ENCODE peak calls at places on chromosomes 1 and 21, in nine cellular contexts. T, H, F, Q, L, K, X, Z and P are unnamed samples.

GRCh38 chr1:192668434-192668983 is 32.6 kb downstream of the RGS13 start:
- DNase-seq in T (no peak), H (peak), Z (no peak), Q (no peak), K (no peak), F (no peak), X (no peak), L (no peak), P (no peak)

GRCh38 chr1:228393268-228393699 is 13.4 kb downstream of the TRIM11 start:
- DNase-seq in F (no peak), L (no peak), Q (peak), H (peak), Z (peak), T (peak), K (no peak), X (peak), P (no peak)

GRCh38 chr1:22289251-22289995 is 146.5 kb upstream of the WNT4 start:
- DNase-seq in Q (no peak), Z (no peak), T (peak), X (no peak), L (no peak), K (no peak), H (no peak), F (no peak), P (no peak)

GRCh38 chr1:25676488-25676887 is 59.9 kb downstream of the MAN1C1 start:
- DNase-seq in K (no peak), X (peak), L (no peak), Z (no peak), H (no peak), T (peak), Q (no peak), F (no peak), P (no peak)

GRCh38 chr1:66705100-66705499 is 47.2 kb upstream of the DYNLT5 start:
- DNase-seq in X (no peak), T (no peak), Q (no peak), K (no peak), F (no peak), H (peak), Z (no peak), L (no peak), P (peak)

GRCh38 chr1:172414331-172414730 is 6.2 kb upstream of the C1orf105 start:
- DNase-seq in Q (no peak), H (no peak), T (no peak), Z (no peak), K (no peak), L (no peak), F (no peak), X (peak), P (no peak)

GRCh38 chr1:93215322-93215721 is 34.8 kb downstream of the CCDC18 start:
- DNase-seq in K (no peak), L (no peak), T (no peak), Z (no peak), X (no peak), Q (no peak), H (no peak), F (no peak), P (no peak)

GRCh38 chr1:23865543-23865930 is 2.6 kb downstream of the FUCA1 start:
- DNase-seq in Z (no peak), H (no peak), T (peak), L (peak), X (peak), Q (peak), K (peak), F (no peak), P (peak)

GRCh38 chr21:41369105-41369914 is 7.5 kb downstream of the MX2 start:
- DNase-seq in Z (no peak), L (no peak), T (peak), K (peak), X (no peak), F (peak), H (peak), Q (no peak), P (no peak)

GRCh38 chr1:84698151-84698651 is 7.9 kb upstream of the SSX2IP start:
- DNase-seq in L (peak), K (no peak), F (no peak), T (peak), H (no peak), Z (no peak), Q (no peak), X (peak), P (peak)

GRCh38 chr1:60971330-60971729 is 111.0 kb upstream of the NFIA start:
- DNase-seq in Z (no peak), T (no peak), X (no peak), K (no peak), L (no peak), Q (no peak), H (no peak), F (no peak), P (no peak)

GRCh38 chr1:60972841-60973364 is 109.5 kb upstream of the NFIA start:
- DNase-seq in X (peak), F (no peak), T (peak), Q (no peak), H (peak), L (peak), Z (no peak), K (no peak), P (no peak)

GRCh38 chr1:60974524-60974923 is 107.8 kb upstream of the NFIA start:
- DNase-seq in Z (no peak), K (no peak), Q (no peak), X (no peak), L (no peak), F (no peak), H (no peak), T (no peak), P (no peak)

GRCh38 chr1:60973668-60974067 is 108.7 kb upstream of the NFIA start:
- DNase-seq in L (no peak), H (no peak), X (no peak), K (no peak), T (no peak), F (no peak), Z (no peak), Q (no peak), P (no peak)

GRCh38 chr1:60970081-60970509 is 112.3 kb upstream of the NFIA start:
- DNase-seq in X (peak), K (no peak), F (no peak), T (peak), Q (no peak), L (peak), H (peak), Z (no peak), P (no peak)
- TF ChIP-seq CTCF in X (peak), K (peak), F (no peak), T (peak), Q (no peak), L (peak), H (peak), Z (no peak), P (peak)

DNA sequence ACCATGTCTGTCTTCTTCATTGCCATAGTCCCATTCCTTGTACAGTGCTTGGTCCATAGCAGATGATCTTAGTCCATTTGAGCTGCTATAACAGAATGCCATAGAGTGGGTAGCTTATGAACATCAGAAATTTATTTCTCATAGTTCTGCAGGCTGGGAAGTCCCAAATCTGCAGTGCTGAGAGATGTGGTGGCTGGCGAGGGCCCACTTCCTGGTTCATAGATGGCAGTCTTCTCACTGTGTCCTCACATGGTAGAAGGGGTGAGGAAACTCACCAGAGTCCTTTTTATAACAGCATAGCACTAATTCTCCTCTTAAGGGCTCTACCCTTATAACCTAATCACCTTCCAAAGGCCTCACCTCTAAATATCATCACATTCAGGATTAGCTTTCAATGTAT is 23.1 kb upstream of the RAP1A start:
- DNase-seq in L (no peak), H (no peak), F (no peak), K (no peak), Q (no peak), T (no peak), Z (no peak), X (no peak), P (no peak)
- TF ChIP-seq CTCF in L (no peak), H (no peak), F (no peak), K (no peak), Q (no peak), T (no peak), Z (no peak), X (no peak), P (no peak)

GRCh38 chr1:101235696-101236545 is 898 bp upstream of the S1PR1 start:
- DNase-seq in Z (no peak), F (peak), H (no peak), X (peak), K (peak), L (peak), Q (peak), T (peak), P (no peak)
- TF ChIP-seq CTCF in Z (no peak), F (no peak), H (no peak), X (peak), K (no peak), L (no peak), Q (no peak), T (no peak), P (peak)

GRCh38 chr21:43978060-43978459 is 34.0 kb upstream of the TRAPPC10 start:
- DNase-seq in F (no peak), Z (no peak), T (no peak), H (no peak), Q (no peak), L (no peak), X (no peak), K (no peak), P (no peak)

GRCh38 chr21:43981151-43981870 is 30.8 kb upstream of the TRAPPC10 start:
- DNase-seq in K (no peak), T (no peak), Z (no peak), F (no peak), Q (no peak), H (no peak), X (peak), L (no peak), P (no peak)

GRCh38 chr21:43982489-43983078 is 29.5 kb upstream of the TRAPPC10 start:
- DNase-seq in T (no peak), Q (no peak), L (no peak), X (no peak), Z (no peak), F (no peak), K (no peak), H (no peak), P (no peak)

GRCh38 chr21:43981871-43982210 is 30.3 kb upstream of the TRAPPC10 start:
- DNase-seq in X (no peak), L (no peak), H (no peak), Z (no peak), K (no peak), T (no peak), F (no peak), Q (no peak), P (no peak)

DNA sequence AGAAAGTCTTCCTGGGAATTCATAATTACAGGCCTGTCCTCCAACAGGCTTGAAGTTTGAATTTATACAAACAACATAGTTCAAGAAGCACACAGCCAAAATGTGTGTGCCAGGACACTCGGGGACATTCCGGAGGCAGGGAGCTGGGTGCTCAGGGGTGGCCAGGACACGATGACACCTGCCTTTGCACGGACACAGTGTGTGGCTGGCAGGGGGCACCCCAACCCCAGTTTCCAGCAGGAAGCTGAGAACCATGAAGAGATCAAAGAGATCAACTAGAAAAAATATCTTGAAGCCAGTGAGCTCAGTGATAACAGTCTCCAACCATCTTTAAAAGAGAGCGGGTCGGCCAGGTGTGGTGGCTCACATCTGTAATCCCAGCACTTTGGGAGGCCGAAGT is 32.5 kb upstream of the TRAPPC10 start:
- DNase-seq in T (no peak), Q (no peak), Z (peak), K (no peak), X (no peak), L (no peak), F (no peak), H (no peak), P (no peak)
- TF ChIP-seq CTCF in T (peak), Q (no peak), Z (no peak), K (no peak), X (no peak), L (no peak), F (no peak), H (peak), P (no peak)

DNA sequence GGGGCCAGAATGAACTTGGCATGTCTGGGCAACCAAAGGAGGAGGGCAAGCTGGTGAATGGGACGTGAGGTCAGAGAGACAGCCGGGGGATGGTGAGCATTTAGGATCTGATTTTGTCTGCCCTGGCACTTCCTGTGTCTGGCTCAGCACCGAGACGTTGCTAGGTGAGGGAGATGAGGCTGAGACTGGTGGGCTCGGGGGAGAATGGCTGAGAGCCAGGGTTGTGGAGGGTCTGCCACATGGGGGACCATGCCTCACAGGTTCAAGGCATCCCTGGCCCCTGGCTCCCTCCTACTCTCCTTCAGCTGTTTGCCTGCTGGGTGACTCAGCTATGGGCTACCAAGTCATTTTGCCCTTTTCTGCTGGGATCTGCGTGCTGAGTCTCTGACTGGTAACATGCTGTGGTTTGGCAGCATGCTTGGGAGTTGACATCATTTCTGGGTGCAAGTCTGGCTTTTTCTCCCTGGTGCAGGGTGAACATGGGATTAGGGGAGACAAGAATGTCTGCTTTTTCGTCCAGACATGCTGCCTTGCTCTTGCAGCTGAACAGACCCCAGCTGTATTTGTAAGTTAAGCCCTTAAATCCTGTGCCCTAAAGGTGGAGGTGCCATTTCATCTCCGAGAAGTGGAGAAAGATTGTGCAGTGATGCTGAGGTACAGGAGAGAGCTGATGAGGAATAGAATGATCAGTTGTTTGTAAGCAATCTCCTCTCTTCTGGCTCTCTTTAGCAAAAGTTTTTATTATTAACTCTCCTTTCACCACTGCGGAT is 17.6 kb downstream of the GALNT2 start:
- DNase-seq in F (peak), X (peak), H (peak), Z (no peak), T (peak), K (peak), L (peak), Q (peak), P (peak)
- TF ChIP-seq CTCF in F (no peak), X (no peak), H (no peak), Z (no peak), T (no peak), K (no peak), L (no peak), Q (no peak), P (no peak)

GRCh38 chr21:25891596-25891995 is 156.8 kb downstream of the GABPA start:
- DNase-seq in Z (no peak), T (no peak), Q (no peak), K (no peak), H (no peak), X (no peak), F (no peak), L (no peak), P (no peak)

GRCh38 chr21:25898671-25899070 is 163.9 kb downstream of the GABPA start:
- DNase-seq in K (no peak), T (peak), F (no peak), L (no peak), Z (no peak), X (no peak), H (no peak), Q (no peak), P (no peak)

GRCh38 chr21:25896657-25897056 is 161.9 kb downstream of the GABPA start:
- DNase-seq in L (no peak), T (no peak), Z (no peak), F (no peak), H (no peak), X (no peak), K (no peak), Q (no peak), P (no peak)

GRCh38 chr21:25897383-25897782 is 162.6 kb downstream of the GABPA start:
- DNase-seq in T (no peak), H (no peak), L (no peak), K (no peak), X (no peak), Q (no peak), Z (no peak), F (no peak), P (no peak)

DNA sequence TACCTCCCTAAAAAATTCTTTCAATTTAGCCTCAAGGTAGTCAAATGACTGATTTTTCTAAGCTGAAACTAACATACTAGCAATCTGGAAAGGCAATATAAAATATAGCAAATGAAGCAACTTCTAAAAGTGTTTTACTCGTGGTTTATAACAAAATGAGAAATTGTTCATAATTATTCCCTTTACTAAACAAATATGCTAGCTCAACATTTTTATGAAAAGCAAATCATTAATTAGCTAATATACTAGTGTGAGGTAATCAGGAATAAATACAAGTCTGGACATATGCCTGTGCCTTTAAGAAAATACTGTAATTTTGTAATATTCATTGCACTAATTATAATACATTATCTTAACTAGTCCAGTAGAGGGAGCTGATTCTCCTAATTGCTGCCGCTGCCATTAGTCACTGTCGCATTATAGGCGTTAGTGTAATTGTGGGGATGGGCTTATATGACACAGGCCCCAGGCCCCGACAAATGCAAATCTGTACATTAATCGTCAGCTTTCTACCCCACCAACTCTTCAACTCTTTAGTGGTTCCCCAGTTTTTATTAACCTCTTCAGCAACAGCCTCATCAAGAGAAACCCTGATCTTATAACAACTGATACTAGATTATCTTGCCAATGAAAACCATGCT is 160.9 kb downstream of the GABPA start:
- DNase-seq in Z (no peak), Q (no peak), T (peak), X (peak), H (no peak), L (peak), F (no peak), K (no peak), P (no peak)
- TF ChIP-seq CTCF in Z (peak), Q (no peak), T (peak), X (peak), H (peak), L (peak), F (no peak), K (peak), P (peak)